ENCODE peak calls at places on chromosomes 6 and 20, in nine cellular contexts. H is Peyer's patch; B is right cardiac atrium; U is uterus; V is naive thymus-derived CD4-positive, alpha-beta T cell; D is mammary epithelial cell; O is neuronal stem cell; Y is A673; R is cardiac muscle cell. K is an unnamed sample.

GRCh38 chr20:59455392-59456341 is 148.7 kb upstream of the PHACTR3 start:
- DNase-seq in Y (peak), B (no peak), V (no peak), O (peak), H (no peak), D (peak), U (no peak), R (peak), K (no peak)

GRCh38 chr20:36092424-36093024 is 62.0 kb upstream of the EPB41L1 start:
- DNase-seq in O (peak), D (no peak), R (peak), U (peak), Y (no peak), B (peak), H (peak), V (peak), K (no peak)

GRCh38 chr6:10595731-10596664 is 74.8 kb downstream of the GCNT2 start:
- DNase-seq in D (no peak), H (no peak), V (no peak), B (no peak), U (no peak), R (no peak), Y (no peak), O (no peak), K (no peak)

GRCh38 chr6:2047855-2048254 is 197.6 kb downstream of the GMDS start:
- DNase-seq in D (no peak), U (no peak), Y (no peak), R (peak), B (no peak), O (no peak), V (no peak), H (no peak), K (no peak)

GRCh38 chr6:52976591-52977035 is 18.5 kb downstream of the GSTA4 start:
- DNase-seq in U (no peak), O (no peak), Y (no peak), B (peak), D (no peak), V (no peak), R (no peak), H (no peak), K (no peak)

GRCh38 chr6:11179088-11179977 is 53.1 kb downstream of the NEDD9 start:
- DNase-seq in V (no peak), D (no peak), O (no peak), Y (no peak), B (no peak), U (no peak), H (no peak), R (no peak), K (no peak)

GRCh38 chr6:71107935-71108420 is 151.1 kb upstream of the B3GAT2 start:
- DNase-seq in B (no peak), R (peak), O (no peak), Y (peak), V (no peak), H (no peak), D (peak), U (no peak), K (no peak)

GRCh38 chr6:56246941-56247653 is at the start of gene COL21A1:
- DNase-seq in O (peak), V (no peak), D (no peak), Y (peak), R (peak), H (peak), B (peak), U (peak), K (no peak)

GRCh38 chr6:157198425-157199279 is 124.7 kb downstream of the TMEM242 start:
- DNase-seq in D (peak), Y (peak), H (peak), U (no peak), V (no peak), R (peak), B (no peak), O (no peak), K (peak)

GRCh38 chr6:133997267-133997666 is 44.2 kb downstream of the TBPL1 start:
- DNase-seq in U (no peak), V (no peak), Y (no peak), H (no peak), R (no peak), D (no peak), O (no peak), B (no peak), K (no peak)

GRCh38 chr6:140960566-140960965 is 1172.2 kb upstream of the GJE1 start:
- DNase-seq in B (no peak), R (peak), H (no peak), U (no peak), O (no peak), D (no peak), V (no peak), Y (no peak), K (no peak)

GRCh38 chr6:98324406-98324930 is 509.9 kb upstream of the POU3F2 start:
- DNase-seq in R (no peak), U (no peak), H (no peak), O (no peak), B (no peak), Y (peak), V (no peak), D (no peak), K (no peak)

GRCh38 chr6:43639984-43640800 is 4.6 kb downstream of the MAD2L1BP start:
- DNase-seq in Y (peak), O (no peak), H (no peak), D (no peak), B (no peak), V (no peak), U (no peak), R (no peak), K (no peak)

GRCh38 chr6:149963212-149963461 is 606 bp upstream of the ULBP1 start:
- DNase-seq in B (no peak), H (peak), R (peak), V (no peak), D (no peak), U (no peak), Y (peak), O (no peak), K (no peak)

GRCh38 chr6:134299236-134299635 is 18.7 kb downstream of the SGK1 start:
- DNase-seq in R (peak), Y (no peak), V (no peak), D (no peak), O (no peak), U (no peak), H (no peak), B (no peak), K (no peak)

GRCh38 chr6:126228001-126228791 is 111.7 kb upstream of the CENPW start:
- DNase-seq in B (no peak), D (no peak), H (no peak), O (peak), R (no peak), Y (no peak), V (no peak), U (no peak), K (no peak)

GRCh38 chr6:8549381-8549780 is 114.0 kb upstream of the SLC35B3 start:
- DNase-seq in R (no peak), U (no peak), B (no peak), D (no peak), O (no peak), H (no peak), V (no peak), Y (peak), K (no peak)

GRCh38 chr6:31479933-31480535 is 17.9 kb upstream of the MICB start:
- DNase-seq in D (no peak), R (no peak), B (no peak), V (no peak), Y (no peak), U (no peak), H (no peak), O (no peak), K (no peak)

GRCh38 chr6:84657486-84657885 is 106.9 kb downstream of the TBX18 start:
- DNase-seq in O (no peak), B (no peak), D (peak), H (no peak), V (no peak), U (no peak), R (no peak), Y (no peak), K (no peak)

GRCh38 chr6:53487080-53487479 is 57.8 kb downstream of the GCLC start:
- DNase-seq in Y (no peak), B (no peak), V (no peak), U (no peak), H (no peak), R (no peak), O (no peak), D (no peak), K (no peak)

GRCh38 chr20:25283221-25283951 is 35.5 kb downstream of the PYGB start:
- DNase-seq in U (peak), R (no peak), V (no peak), O (no peak), B (peak), H (peak), D (no peak), Y (no peak), K (no peak)
- H3K4me3 ChIP-seq in U (no peak), R (no peak), V (no peak), O (no peak), B (no peak), H (no peak), D (no peak), Y (no peak), K (no peak)

GRCh38 chr6:34673079-34673478 is 23.5 kb downstream of the ILRUN start:
- DNase-seq in R (no peak), B (no peak), H (no peak), U (no peak), D (no peak), V (no peak), O (no peak), Y (no peak), K (no peak)
- H3K4me3 ChIP-seq in R (no peak), B (no peak), H (no peak), U (no peak), D (no peak), V (peak), O (no peak), Y (no peak), K (no peak)

GRCh38 chr20:46178891-46179290 is 60.8 kb downstream of the CD40 start:
- DNase-seq in V (no peak), D (no peak), H (no peak), Y (no peak), B (no peak), O (no peak), R (no peak), U (no peak), K (no peak)
- H3K4me3 ChIP-seq in V (no peak), D (no peak), H (no peak), Y (no peak), B (no peak), O (no peak), R (no peak), U (no peak), K (no peak)

DNA sequence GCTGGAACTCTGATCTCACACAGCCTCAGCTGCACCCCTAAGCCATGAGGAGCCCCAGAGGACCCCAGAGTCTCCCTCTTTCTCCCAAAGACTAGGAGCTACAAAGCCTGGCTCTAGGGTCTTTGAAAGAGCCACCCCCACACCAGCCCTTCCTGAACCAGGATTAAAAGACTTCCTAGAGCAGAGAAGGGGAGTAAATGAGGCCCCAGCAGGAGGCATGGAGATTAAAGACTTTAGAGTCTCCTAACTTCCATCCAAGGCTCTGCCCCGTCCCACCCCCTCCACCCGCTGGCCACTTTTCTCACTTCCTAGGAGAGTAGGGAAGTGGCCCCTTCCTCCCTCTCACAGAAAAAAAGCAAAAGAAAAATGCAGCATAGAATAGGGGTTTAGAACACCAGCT is 1.7 kb downstream of the PREX1 start:
- DNase-seq in B (no peak), U (no peak), D (no peak), V (no peak), O (peak), R (no peak), Y (peak), H (no peak), K (no peak)
- H3K4me3 ChIP-seq in B (peak), U (no peak), D (no peak), V (peak), O (peak), R (peak), Y (peak), H (peak), K (no peak)